ENCODE peak calls at places on chromosome 12, in nine cellular contexts. U is OCI-LY7, V is ascending aorta, G is cardiac muscle cell, Y is aorta, P is kidney, O is BE2C, F is tibial nerve, D is heart left ventricle. L is an unnamed sample.

GRCh38 chr12:102061096-102061555 is 665 bp downstream of the WASHC3 start:
- DNase-seq in D (no peak), O (no peak), Y (no peak), G (no peak), F (no peak), P (no peak), V (no peak), U (peak; percentile 40), L (no peak)

GRCh38 chr12:130043685-130044421 is 118.4 kb upstream of the FZD10 start:
- DNase-seq in F (no peak), D (no peak), G (no peak), U (no peak), Y (no peak), V (no peak), P (no peak), O (no peak), L (no peak)

GRCh38 chr12:31756977-31757420 is 28.2 kb upstream of the AMN1 start:
- DNase-seq in U (no peak), Y (no peak), V (no peak), O (no peak), F (no peak), P (no peak), G (peak; percentile 34), D (no peak), L (no peak)

GRCh38 chr12:14691560-14691959 is 4.8 kb downstream of the GUCY2C start:
- DNase-seq in G (no peak), D (peak; percentile 84), F (peak; percentile 47), U (no peak), O (peak; percentile 16), V (peak; percentile 34), P (no peak), Y (no peak), L (peak; percentile 72)

GRCh38 chr12:6145584-6145983 is 21.1 kb upstream of the VWF start:
- DNase-seq in U (peak; percentile 7), D (no peak), P (no peak), F (no peak), O (no peak), Y (no peak), G (no peak), V (no peak), L (no peak)

GRCh38 chr12:496736-497135 is 37.0 kb downstream of the B4GALNT3 start:
- DNase-seq in O (no peak), P (no peak), D (no peak), G (no peak), V (no peak), U (no peak), F (no peak), Y (no peak), L (no peak)

GRCh38 chr12:85089792-85090191 is 53.6 kb downstream of the LRRIQ1 start:
- DNase-seq in D (no peak), F (no peak), P (no peak), Y (no peak), U (no peak), V (no peak), G (no peak), O (no peak), L (no peak)

GRCh38 chr12:106739815-106740552 is 34.5 kb upstream of the RIC8B start:
- DNase-seq in V (no peak), F (no peak), P (no peak), U (no peak), O (no peak), Y (no peak), G (peak; percentile 82), D (no peak), L (no peak)

GRCh38 chr12:52634266-52635056 is 16.1 kb upstream of the KRT73 start:
- DNase-seq in U (no peak), G (no peak), F (no peak), D (peak; percentile 90), V (no peak), O (no peak), Y (no peak), P (no peak), L (no peak)

GRCh38 chr12:127941332-127941731 is 325.6 kb upstream of the TMEM132C start:
- DNase-seq in G (no peak), Y (no peak), O (no peak), P (no peak), D (no peak), U (no peak), V (no peak), F (no peak), L (no peak)

GRCh38 chr12:98594050-98594853 is 766 bp downstream of the SLC25A3 start:
- DNase-seq in F (no peak), V (no peak), Y (peak; percentile 81), G (peak; percentile 29), O (no peak), P (peak; percentile 89), U (peak; percentile 33), D (peak; percentile 66), L (peak; percentile 72)

GRCh38 chr12:20450591-20450990 is 82.3 kb downstream of the PDE3A start:
- DNase-seq in U (no peak), G (no peak), P (no peak), Y (no peak), D (no peak), F (no peak), V (no peak), O (no peak), L (no peak)

GRCh38 chr12:53063708-53064612 is 14.1 kb downstream of the TNS2 start:
- DNase-seq in U (no peak), F (peak; percentile 70), G (peak; percentile 79), P (peak; percentile 82), D (peak; percentile 77), Y (peak; percentile 89), O (no peak), V (peak; percentile 73), L (peak; percentile 57)

GRCh38 chr12:72075891-72076557 is 137.4 kb downstream of the TPH2 start:
- DNase-seq in Y (no peak), U (no peak), G (no peak), O (peak; percentile 14), P (peak; percentile 33), F (no peak), V (no peak), D (no peak), L (no peak)

DNA sequence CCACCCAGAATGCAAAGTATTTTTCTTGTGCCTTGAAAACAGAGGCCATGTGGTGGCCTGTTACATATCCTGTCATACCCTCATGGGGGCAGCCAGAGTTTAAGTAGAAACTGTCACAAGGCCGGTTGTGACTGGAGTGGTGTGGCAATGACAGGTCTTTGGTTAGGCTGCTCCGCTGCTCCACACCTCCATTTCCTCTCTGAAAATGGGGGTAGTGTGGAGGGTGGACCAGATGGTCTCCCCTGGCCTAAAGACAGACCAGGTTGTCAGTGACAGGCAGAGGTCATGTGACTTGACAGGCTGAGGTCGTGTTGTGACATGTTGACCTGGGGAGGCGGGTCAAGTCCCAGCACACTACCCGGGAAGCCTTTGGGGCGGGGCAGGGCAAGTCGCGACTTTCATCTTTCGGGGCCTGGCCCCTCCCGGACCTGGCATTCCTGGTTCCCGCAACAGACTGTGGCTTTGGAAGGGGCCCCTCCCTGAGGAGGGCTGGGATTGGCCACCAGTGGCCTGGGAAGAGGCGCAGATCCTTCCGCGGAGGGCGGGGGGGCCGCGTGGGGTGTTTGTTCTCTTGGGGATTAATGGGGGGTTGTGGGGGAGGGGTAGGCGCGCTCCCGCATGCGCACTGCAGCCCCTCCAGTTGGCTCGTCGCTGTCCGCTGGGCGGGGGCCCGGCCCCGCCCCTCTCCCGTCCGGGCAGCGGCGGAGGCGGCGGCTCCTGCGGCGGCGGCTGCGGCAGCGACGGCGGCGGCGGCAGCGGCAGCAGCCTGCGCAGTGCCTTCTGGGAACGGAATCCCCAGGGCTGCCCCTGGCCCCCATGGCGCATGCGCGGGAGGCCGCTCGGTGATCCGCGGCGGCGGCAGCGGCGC is at the start of gene MBD6:
- DNase-seq in D (peak; percentile 95), V (peak; percentile 63), Y (peak; percentile 97), O (peak; percentile 93), F (peak; percentile 86), P (peak; percentile 99), U (peak; percentile 92), G (peak; percentile 96), L (peak; percentile 84)
- H3K4me1 ChIP-seq in D (peaks cover 60% of the 10 kb centered on the region), V (peaks cover 29% of the 10 kb centered on the region), Y (peaks cover 2% of the 10 kb centered on the region), O (peaks cover 17% of the 10 kb centered on the region), F (peaks cover 79% of the 10 kb centered on the region), P (peaks cover 39% of the 10 kb centered on the region), U (peaks cover 52% of the 10 kb centered on the region), G (peaks cover 37% of the 10 kb centered on the region), L (peaks cover 60% of the 10 kb centered on the region)

DNA sequence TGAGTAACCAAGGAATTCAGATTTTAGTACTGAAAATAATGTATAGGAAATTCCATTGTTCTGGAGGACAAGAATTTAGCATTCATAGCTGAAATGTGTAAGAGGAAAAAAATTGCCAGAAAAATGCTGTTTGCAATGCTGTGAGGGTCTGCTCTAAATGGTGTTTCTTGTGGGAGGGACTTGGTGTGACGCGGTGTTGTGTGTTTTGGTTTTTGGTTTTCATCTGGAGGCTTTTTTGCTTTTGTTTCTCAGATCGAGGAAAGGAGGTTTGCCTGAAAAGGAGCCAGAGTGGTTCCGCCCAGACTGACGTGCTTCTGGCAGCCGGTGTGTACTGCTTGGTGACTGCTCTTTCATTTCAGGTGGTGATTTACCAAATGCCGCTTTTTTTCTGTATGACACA is 211.8 kb upstream of the HMGA2 start:
- DNase-seq in Y (no peak), P (no peak), O (no peak), V (no peak), G (peak; percentile 33), U (no peak), F (no peak), D (no peak), L (no peak)
- H3K4me1 ChIP-seq in Y (peaks cover 2% of the 10 kb centered on the region), P (no peaks in the 10 kb centered on the region), O (no peaks in the 10 kb centered on the region), V (no peaks in the 10 kb centered on the region), G (peaks cover 16% of the 10 kb centered on the region), U (no peaks in the 10 kb centered on the region), F (no peaks in the 10 kb centered on the region), D (no peaks in the 10 kb centered on the region), L (no peaks in the 10 kb centered on the region)

GRCh38 chr12:56718636-56719035 is 6.5 kb downstream of the NACA start:
- DNase-seq in O (no peak), Y (peak; percentile 11), G (no peak), P (no peak), D (no peak), F (no peak), V (no peak), U (no peak), L (no peak)
- H3K4me1 ChIP-seq in O (peaks cover 5% of the 10 kb centered on the region), Y (peaks cover 7% of the 10 kb centered on the region), G (peaks cover 49% of the 10 kb centered on the region), P (peaks cover 16% of the 10 kb centered on the region), D (peaks cover 76% of the 10 kb centered on the region), F (peaks cover 80% of the 10 kb centered on the region), V (no peaks in the 10 kb centered on the region), U (peaks cover 70% of the 10 kb centered on the region), L (peaks cover 32% of the 10 kb centered on the region)

GRCh38 chr12:110638792-110639191 is 24.9 kb downstream of the TCTN1 start:
- DNase-seq in U (no peak), V (no peak), Y (no peak), F (no peak), D (no peak), G (no peak), P (no peak), O (no peak), L (no peak)

GRCh38 chr12:110640275-110641025 is 26.5 kb downstream of the TCTN1 start:
- DNase-seq in G (no peak), P (no peak), U (no peak), V (no peak), O (no peak), D (peak; percentile 89), F (no peak), Y (no peak), L (no peak)

GRCh38 chr12:110637869-110638441 is 24.0 kb downstream of the TCTN1 start:
- DNase-seq in U (no peak), D (no peak), F (no peak), G (no peak), P (no peak), O (no peak), V (no peak), Y (no peak), L (no peak)

GRCh38 chr12:110641512-110641911 is 27.6 kb downstream of the TCTN1 start:
- DNase-seq in G (peak; percentile 66), F (no peak), P (no peak), D (peak; percentile 75), O (peak; percentile 40), Y (no peak), V (no peak), U (no peak), L (no peak)

GRCh38 chr12:110639336-110640178 is 25.6 kb downstream of the TCTN1 start:
- DNase-seq in D (no peak), Y (no peak), V (no peak), U (no peak), O (no peak), P (no peak), F (no peak), G (peak; percentile 61), L (no peak)
- H3K4me1 ChIP-seq in D (peaks cover 21% of the 10 kb centered on the region), Y (no peaks in the 10 kb centered on the region), V (no peaks in the 10 kb centered on the region), U (peaks cover 64% of the 10 kb centered on the region), O (no peaks in the 10 kb centered on the region), P (no peaks in the 10 kb centered on the region), F (peaks cover 39% of the 10 kb centered on the region), G (peaks cover 21% of the 10 kb centered on the region), L (no peaks in the 10 kb centered on the region)

L was measured in Peyer's patch.